ENCODE peak calls at places on chromosomes 1 and 21, in seven cellular contexts. X, B, J, L, H, M and N are unnamed samples.
A peak's percentile ranks its signal among the peaks of the same experiment; 100 is the strongest.

GRCh38 chr1:110150330-110151174 is at the start of gene SLC6A17:
- DNase-seq in M (peak; percentile 78), X (peak; percentile 45), L (peak; percentile 55), J (no peak), H (peak; percentile 26), B (no peak), N (no peak)

GRCh38 chr21:16196521-16197208 is 466.9 kb downstream of the USP25 start:
- DNase-seq in J (no peak), M (no peak), B (no peak), L (peak; percentile 46), X (peak; percentile 49), H (peak; percentile 12), N (no peak)

GRCh38 chr1:183215076-183215720 is 29.1 kb downstream of the LAMC2 start:
- DNase-seq in X (no peak), B (no peak), M (no peak), J (no peak), H (no peak), L (no peak), N (no peak)

GRCh38 chr1:221902961-221903360 is 161.1 kb upstream of the DUSP10 start:
- DNase-seq in X (no peak), H (no peak), B (no peak), M (no peak), J (no peak), L (no peak), N (no peak)

GRCh38 chr1:92872719-92873118 is 40.9 kb downstream of the RPL5 start:
- DNase-seq in H (no peak), L (peak; percentile 62), M (no peak), J (no peak), B (no peak), X (peak; percentile 15), N (no peak)

GRCh38 chr1:228338521-228339051 is 68.0 kb downstream of the TRIM11 start:
- DNase-seq in M (peak; percentile 1), L (no peak), B (no peak), X (no peak), H (no peak), J (no peak), N (no peak)

GRCh38 chr1:225870883-225871282 is 11.3 kb downstream of the TMEM63A start:
- DNase-seq in X (no peak), M (no peak), J (no peak), L (no peak), B (no peak), H (no peak), N (no peak)

GRCh38 chr1:156115514-156116374 is 1.2 kb downstream of the LMNA start:
- DNase-seq in L (peak; percentile 86), B (peak; percentile 77), X (peak; percentile 85), M (peak; percentile 58), H (peak; percentile 98), J (peak; percentile 80), N (no peak)

GRCh38 chr1:17908945-17909344 is 153.8 kb downstream of the ACTL8 start:
- DNase-seq in J (no peak), X (no peak), H (no peak), B (no peak), M (no peak), L (no peak), N (no peak)

GRCh38 chr21:29072873-29073221 is 601 bp downstream of the CCT8 start:
- DNase-seq in H (peak; percentile 28), M (no peak), X (peak; percentile 49), L (peak; percentile 44), J (peak; percentile 14), B (no peak), N (no peak)

GRCh38 chr1:5751833-5752714 is 240.2 kb downstream of the NPHP4 start:
- DNase-seq in B (peak; percentile 3), L (no peak), M (no peak), H (no peak), J (no peak), X (no peak), N (no peak)

GRCh38 chr1:43732132-43732531 is 24.8 kb downstream of the ST3GAL3 start:
- DNase-seq in B (no peak), X (no peak), H (no peak), L (no peak), M (no peak), J (no peak), N (no peak)

GRCh38 chr1:33348676-33349080 is 27.8 kb upstream of the A3GALT2 start:
- DNase-seq in M (no peak), J (no peak), B (no peak), L (peak; percentile 43), H (no peak), X (no peak), N (no peak)

GRCh38 chr1:115077286-115077983 is 11.9 kb downstream of the TSPAN2 start:
- DNase-seq in J (no peak), B (no peak), H (no peak), L (no peak), X (no peak), M (no peak), N (no peak)

GRCh38 chr1:115076384-115076906 is 12.9 kb downstream of the TSPAN2 start:
- DNase-seq in J (no peak), B (no peak), X (no peak), L (peak; percentile 19), M (no peak), H (peak; percentile 54), N (no peak)

GRCh38 chr1:115078708-115079107 is 10.6 kb downstream of the TSPAN2 start:
- DNase-seq in M (no peak), H (no peak), X (no peak), B (no peak), J (no peak), L (no peak), N (no peak)

GRCh38 chr1:115074839-115075534 is 14.3 kb downstream of the TSPAN2 start:
- DNase-seq in B (no peak), M (no peak), X (no peak), J (no peak), L (no peak), H (no peak), N (no peak)

DNA sequence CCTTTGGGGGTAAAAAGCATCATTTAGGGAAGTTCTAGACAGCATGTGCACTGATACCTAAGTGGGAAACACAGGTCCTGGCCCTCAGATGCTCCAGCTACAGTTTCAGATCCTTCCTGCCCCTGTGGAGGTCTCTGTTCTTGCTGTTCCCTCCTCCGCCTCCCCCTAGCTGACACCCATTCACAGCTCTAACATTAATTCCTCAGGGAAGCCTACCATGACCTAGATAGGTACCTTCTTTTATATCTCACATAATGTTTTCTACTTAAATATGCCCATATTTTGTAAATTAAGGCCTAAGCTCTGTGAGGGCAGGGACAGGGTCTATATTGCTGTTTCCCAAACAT is 11.3 kb downstream of the TSPAN2 start:
- DNase-seq in B (no peak), M (no peak), J (no peak), H (no peak), X (no peak), L (no peak), N (no peak)
- TF ChIP-seq CTCF in B (no peak), M (no peak), J (no peak), H (no peak), X (no peak), L (no peak), N (no peak)

DNA sequence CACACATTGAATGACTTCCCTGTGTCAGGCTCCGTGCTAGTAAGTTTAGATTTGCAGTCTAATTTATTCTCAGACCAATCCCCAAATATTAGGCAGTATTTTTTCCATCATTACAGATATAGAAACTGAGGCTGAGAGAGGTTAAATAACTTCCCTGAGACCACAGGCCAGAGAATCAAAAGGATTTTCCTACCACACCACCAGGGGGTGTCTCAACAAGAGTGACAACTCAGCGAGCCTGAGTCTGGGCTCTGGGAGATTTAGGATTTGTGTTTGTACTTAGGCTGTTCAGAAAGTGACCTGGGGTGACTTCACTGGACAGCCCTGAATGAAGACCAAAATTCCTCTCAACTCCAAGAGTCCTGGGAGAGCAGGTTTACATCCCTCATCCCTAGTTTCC is 13.3 kb upstream of the LCE5A start:
- DNase-seq in H (peak; percentile 77), M (no peak), B (no peak), J (peak; percentile 50), X (peak; percentile 3), L (peak; percentile 19), N (no peak)
- TF ChIP-seq CTCF in H (peak; percentile 53), M (no peak), B (no peak), J (peak; percentile 65), X (peak; percentile 32), L (peak; percentile 34), N (peak; percentile 25)

DNA sequence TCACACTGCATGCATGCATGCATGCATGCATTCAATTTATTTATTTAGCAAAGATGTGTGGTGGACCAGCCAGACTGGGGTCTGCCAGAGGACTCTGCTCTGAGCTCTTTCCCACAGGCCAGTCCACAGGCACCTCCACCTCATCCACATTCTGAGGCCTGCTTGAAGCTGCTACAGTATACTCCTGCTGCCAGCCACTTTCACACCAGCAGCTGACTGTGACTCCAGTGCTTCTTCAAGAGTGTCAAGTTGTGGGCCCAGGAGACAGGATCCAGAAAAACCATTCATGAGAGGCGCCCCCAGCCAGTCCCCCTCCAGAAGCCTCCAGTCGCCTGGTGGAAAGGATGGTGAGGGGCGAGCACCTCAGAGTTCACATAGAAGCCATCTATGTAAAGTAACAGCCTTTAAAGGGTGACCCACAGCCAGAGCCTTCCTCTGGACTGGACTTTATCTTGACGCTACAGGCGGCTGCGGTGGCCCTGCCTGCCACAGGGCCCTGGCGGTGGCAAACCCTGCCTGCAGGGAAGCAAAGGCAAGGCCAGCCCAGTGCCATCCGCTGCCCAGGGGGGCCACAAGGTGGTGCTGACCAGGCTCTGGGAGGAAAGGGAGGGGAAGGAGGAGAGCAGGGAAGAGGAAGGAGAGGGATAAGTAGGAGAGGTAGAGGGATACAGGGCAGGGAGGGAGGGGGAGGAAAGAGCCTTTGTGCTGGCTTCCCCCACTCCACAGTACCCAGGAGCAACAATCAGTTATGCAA is 30.7 kb downstream of the SSBP3 start:
- DNase-seq in L (no peak), H (no peak), X (no peak), B (no peak), M (no peak), J (no peak), N (no peak)
- TF ChIP-seq CTCF in L (no peak), H (no peak), X (no peak), B (no peak), M (no peak), J (no peak), N (no peak)

GRCh38 chr1:172286629-172287076 is 133.8 kb upstream of the C1orf105 start:
- DNase-seq in B (no peak), L (peak; percentile 94), J (peak; percentile 69), H (peak; percentile 94), M (no peak), X (peak; percentile 83), N (no peak)
- TF ChIP-seq CTCF in B (no peak), L (peak; percentile 10), J (no peak), H (no peak), M (no peak), X (no peak), N (no peak)

GRCh38 chr1:13228343-13228781 is 2.4 kb upstream of the PRAMEF18 start:
- DNase-seq in X (no peak), H (peak; percentile 66), J (peak; percentile 45), L (no peak), B (no peak), M (no peak), N (peak; percentile 15)
- TF ChIP-seq CTCF in X (no peak), H (peak; percentile 56), J (peak; percentile 51), L (no peak), B (no peak), M (no peak), N (peak; percentile 90)

GRCh38 chr1:201463071-201463552 is 5.9 kb downstream of the PHLDA3 start:
- DNase-seq in H (peak; percentile 74), J (peak; percentile 69), M (no peak), L (no peak), X (no peak), B (no peak), N (no peak)
- TF ChIP-seq CTCF in H (peak; percentile 37), J (peak; percentile 78), M (no peak), L (peak; percentile 30), X (peak; percentile 34), B (no peak), N (no peak)